ENCODE peak calls at places on chromosomes 3 and 15, in nine cellular contexts. I, E, A, R, N, L, G, K and U are unnamed samples.

GRCh38 chr3:25783661-25784512 is 644 bp upstream of the NGLY1 start:
- DNase-seq in I (peak), E (no peak), A (no peak), R (peak), N (peak), L (no peak), G (peak), K (no peak), U (peak)

GRCh38 chr15:93311620-93312019 is 222.6 kb upstream of the RGMA start:
- DNase-seq in I (no peak), E (no peak), A (no peak), R (no peak), N (no peak), L (no peak), G (no peak), K (no peak), U (no peak)

GRCh38 chr15:65738649-65739048 is 53.4 kb downstream of the DENND4A start:
- DNase-seq in I (no peak), E (no peak), A (no peak), R (peak), N (no peak), L (no peak), G (no peak), K (no peak), U (no peak)

GRCh38 chr3:102207173-102207572 is 227.6 kb upstream of the ZPLD1 start:
- DNase-seq in I (no peak), E (no peak), A (no peak), R (no peak), N (no peak), L (no peak), G (no peak), K (no peak), U (no peak)

GRCh38 chr15:22949074-22949547 is 31.1 kb downstream of the CYFIP1 start:
- DNase-seq in I (peak), E (peak), A (peak), R (peak), N (no peak), L (peak), G (peak), K (no peak), U (no peak)

GRCh38 chr3:16512435-16513140 is 911 bp downstream of the RFTN1 start:
- DNase-seq in I (no peak), E (peak), A (peak), R (peak), N (peak), L (peak), G (peak), K (no peak), U (no peak)

GRCh38 chr3:57959407-57960173 is 48.6 kb upstream of the FLNB start:
- DNase-seq in I (peak), E (no peak), A (no peak), R (no peak), N (no peak), L (no peak), G (no peak), K (no peak), U (no peak)

GRCh38 chr15:89903858-89904130 is 9.0 kb downstream of the ARPIN start:
- DNase-seq in I (no peak), E (no peak), A (no peak), R (no peak), N (no peak), L (no peak), G (no peak), K (no peak), U (no peak)

GRCh38 chr3:154040283-154040682 is 80.9 kb upstream of the ARHGEF26 start:
- DNase-seq in I (peak), E (no peak), A (no peak), R (peak), N (no peak), L (no peak), G (no peak), K (no peak), U (no peak)

GRCh38 chr3:132347811-132348210 is 30.6 kb downstream of the ACP3 start:
- DNase-seq in I (no peak), E (no peak), A (no peak), R (no peak), N (no peak), L (no peak), G (no peak), K (no peak), U (no peak)

GRCh38 chr3:137103739-137104138 is 146.0 kb downstream of the IL20RB start:
- DNase-seq in I (no peak), E (no peak), A (no peak), R (no peak), N (no peak), L (no peak), G (no peak), K (no peak), U (no peak)

GRCh38 chr15:98315951-98316350 is 332.4 kb upstream of the IGF1R start:
- DNase-seq in I (no peak), E (no peak), A (no peak), R (no peak), N (no peak), L (no peak), G (no peak), K (no peak), U (no peak)

GRCh38 chr3:152037953-152038352 is 164.5 kb downstream of the SUCNR1 start:
- DNase-seq in I (no peak), E (no peak), A (no peak), R (no peak), N (no peak), L (no peak), G (no peak), K (no peak), U (no peak)

GRCh38 chr3:189349772-189350171 is 178.0 kb downstream of the TPRG1 start:
- DNase-seq in I (no peak), E (peak), A (no peak), R (peak), N (no peak), L (no peak), G (no peak), K (no peak), U (no peak)

GRCh38 chr15:77569647-77570186 is 63.0 kb downstream of the LINGO1 start:
- DNase-seq in I (no peak), E (no peak), A (no peak), R (peak), N (no peak), L (no peak), G (no peak), K (no peak), U (no peak)

GRCh38 chr3:167876603-167877325 is 141.2 kb downstream of the SERPINI1 start:
- DNase-seq in I (peak), E (no peak), A (no peak), R (peak), N (no peak), L (no peak), G (peak), K (no peak), U (no peak)

GRCh38 chr15:92624401-92624991 is 31.1 kb downstream of the FAM174B start:
- DNase-seq in I (no peak), E (no peak), A (no peak), R (no peak), N (no peak), L (no peak), G (no peak), K (peak), U (peak)